ENCODE peak calls at places on chromosomes 2 and 18, in eight cellular contexts. E is H1, O is colonic mucosa, D is choroid plexus epithelial cell, A is cardiac fibroblast, I is MCF 10A, V is GM13976, Q is brain microvascular endothelial cell. J is an unnamed sample.

GRCh38 chr18:4004176-4004829 is 450.8 kb downstream of the DLGAP1 start:
- DNase-seq in E (no peak), O (no peak), D (no peak), A (peak), I (peak), V (no peak), Q (peak), J (no peak)

GRCh38 chr18:35174093-35174731 is 66.6 kb upstream of the ZNF397 start:
- DNase-seq in E (no peak), O (no peak), D (no peak), A (no peak), I (no peak), V (no peak), Q (no peak), J (no peak)

GRCh38 chr2:118852605-118853128 is 5.2 kb upstream of the EN1 start:
- DNase-seq in E (no peak), O (no peak), D (no peak), A (no peak), I (no peak), V (peak), Q (no peak), J (no peak)

GRCh38 chr2:158487419-158487818 is 30.7 kb downstream of the PKP4 start:
- DNase-seq in E (no peak), O (no peak), D (peak), A (peak), I (peak), V (no peak), Q (peak), J (no peak)

GRCh38 chr2:23386422-23387220 is 1.6 kb downstream of the KLHL29 start:
- DNase-seq in E (no peak), O (peak), D (peak), A (peak), I (no peak), V (peak), Q (no peak), J (no peak)

GRCh38 chr18:3321133-3321812 is 59.3 kb downstream of the MYL12B start:
- DNase-seq in E (no peak), O (no peak), D (peak), A (peak), I (peak), V (no peak), Q (peak), J (no peak)

GRCh38 chr2:143357956-143358355 is 228.7 kb downstream of the ARHGAP15 start:
- DNase-seq in E (no peak), O (no peak), D (no peak), A (no peak), I (peak), V (no peak), Q (no peak), J (no peak)

GRCh38 chr2:84708442-84708841 is 172.4 kb downstream of the TRABD2A start:
- DNase-seq in E (no peak), O (no peak), D (no peak), A (no peak), I (no peak), V (no peak), Q (no peak), J (no peak)

GRCh38 chr2:23107341-23107941 is 277.5 kb upstream of the KLHL29 start:
- DNase-seq in E (no peak), O (no peak), D (no peak), A (no peak), I (no peak), V (no peak), Q (no peak), J (no peak)

GRCh38 chr18:79538635-79539034 is 141.0 kb upstream of the CTDP1 start:
- DNase-seq in E (no peak), O (no peak), D (no peak), A (no peak), I (no peak), V (no peak), Q (no peak), J (no peak)

GRCh38 chr2:212005077-212005671 is 533.4 kb downstream of the ERBB4 start:
- DNase-seq in E (peak), O (peak), D (peak), A (peak), I (peak), V (peak), Q (peak), J (no peak)

GRCh38 chr18:56709463-56709862 is 58.3 kb downstream of the WDR7 start:
- DNase-seq in E (peak), O (no peak), D (peak), A (peak), I (peak), V (peak), Q (peak), J (no peak)

GRCh38 chr2:98390571-98391476 is 44.6 kb downstream of the CNGA3 start:
- DNase-seq in E (no peak), O (no peak), D (no peak), A (no peak), I (no peak), V (peak), Q (no peak), J (no peak)

GRCh38 chr2:181305151-181306123 is 151.7 kb upstream of the ITGA4 start:
- DNase-seq in E (no peak), O (peak), D (peak), A (peak), I (no peak), V (no peak), Q (peak), J (no peak)

GRCh38 chr18:43271593-43272432 is 5.5 kb downstream of the SYT4 start:
- DNase-seq in E (no peak), O (peak), D (peak), A (peak), I (peak), V (peak), Q (peak), J (peak)

GRCh38 chr2:230861564-230862255 is 3.0 kb upstream of the ITM2C start:
- DNase-seq in E (no peak), O (no peak), D (no peak), A (no peak), I (no peak), V (no peak), Q (no peak), J (no peak)

GRCh38 chr2:231483398-231484329 is 19.4 kb upstream of the NCL start:
- DNase-seq in E (no peak), O (no peak), D (peak), A (peak), I (no peak), V (peak), Q (no peak), J (no peak)

GRCh38 chr2:2173633-2174032 is 157.4 kb downstream of the MYT1L start:
- DNase-seq in E (no peak), O (no peak), D (no peak), A (no peak), I (no peak), V (no peak), Q (no peak), J (no peak)

GRCh38 chr2:5673861-5674240 is 18.3 kb upstream of the SOX11 start:
- DNase-seq in E (no peak), O (no peak), D (peak), A (no peak), I (no peak), V (no peak), Q (peak), J (no peak)

GRCh38 chr18:55053976-55054375 is 94.7 kb upstream of the CCDC68 start:
- DNase-seq in E (no peak), O (no peak), D (no peak), A (no peak), I (no peak), V (no peak), Q (no peak), J (no peak)

GRCh38 chr2:141526760-141527159 is 604.1 kb downstream of the LRP1B start:
- DNase-seq in E (no peak), O (no peak), D (no peak), A (no peak), I (no peak), V (no peak), Q (no peak), J (no peak)

GRCh38 chr18:65363911-65364632 is 386.7 kb upstream of the CDH7 start:
- DNase-seq in E (no peak), O (no peak), D (no peak), A (no peak), I (no peak), V (no peak), Q (no peak), J (no peak)

GRCh38 chr2:63654959-63655358 is 66.2 kb downstream of the MDH1 start:
- DNase-seq in E (no peak), O (no peak), D (peak), A (peak), I (peak), V (peak), Q (no peak), J (no peak)

GRCh38 chr2:12045864-12046291 is 299.4 kb downstream of the LPIN1 start:
- DNase-seq in E (no peak), O (no peak), D (no peak), A (no peak), I (peak), V (peak), Q (no peak), J (no peak)

GRCh38 chr2:95277246-95277906 is 3.1 kb downstream of the PROM2 start:
- DNase-seq in E (no peak), O (peak), D (no peak), A (no peak), I (peak), V (no peak), Q (no peak), J (peak)

GRCh38 chr2:209808521-209808920 is 36.9 kb downstream of the UNC80 start:
- DNase-seq in E (no peak), O (no peak), D (no peak), A (no peak), I (no peak), V (no peak), Q (no peak), J (no peak)

GRCh38 chr2:172429351-172429968 is 2.1 kb downstream of the ITGA6 start:
- DNase-seq in E (no peak), O (no peak), D (peak), A (no peak), I (peak), V (no peak), Q (no peak), J (no peak)

GRCh38 chr18:49494660-49495059 is 7.6 kb upstream of the C18orf32 start:
- DNase-seq in E (no peak), O (no peak), D (no peak), A (peak), I (no peak), V (no peak), Q (no peak), J (no peak)

GRCh38 chr18:62236252-62236651 is 49.2 kb downstream of the RELCH start:
- DNase-seq in E (no peak), O (no peak), D (no peak), A (no peak), I (no peak), V (no peak), Q (no peak), J (no peak)

GRCh38 chr2:223860809-223861738 is 23.7 kb upstream of the AP1S3 start:
- DNase-seq in E (no peak), O (peak), D (peak), A (peak), I (peak), V (no peak), Q (peak), J (no peak)

GRCh38 chr2:52072949-52073348 is 1041.0 kb upstream of the NRXN1 start:
- DNase-seq in E (no peak), O (no peak), D (no peak), A (no peak), I (no peak), V (no peak), Q (no peak), J (no peak)

GRCh38 chr2:191738003-191738402 is 60.1 kb downstream of the NABP1 start:
- DNase-seq in E (no peak), O (no peak), D (no peak), A (no peak), I (no peak), V (no peak), Q (no peak), J (no peak)

GRCh38 chr2:127064642-127065250 is 42.2 kb downstream of the BIN1 start:
- DNase-seq in E (peak), O (peak), D (peak), A (peak), I (peak), V (peak), Q (peak), J (no peak)

GRCh38 chr2:66057844-66058243 is 377.1 kb upstream of the MEIS1 start:
- DNase-seq in E (no peak), O (no peak), D (no peak), A (no peak), I (no peak), V (no peak), Q (no peak), J (no peak)

GRCh38 chr2:54999182-54999581 is 51.1 kb downstream of the RTN4 start:
- DNase-seq in E (no peak), O (no peak), D (peak), A (peak), I (peak), V (no peak), Q (peak), J (no peak)

GRCh38 chr2:127568128-127568527 is 32.6 kb downstream of the MYO7B start:
- DNase-seq in E (no peak), O (no peak), D (no peak), A (no peak), I (no peak), V (no peak), Q (no peak), J (no peak)

GRCh38 chr2:21025690-21026478 is 18.0 kb downstream of the APOB start:
- DNase-seq in E (no peak), O (no peak), D (no peak), A (no peak), I (no peak), V (no peak), Q (no peak), J (no peak)

GRCh38 chr2:2254206-2254605 is 76.9 kb downstream of the MYT1L start:
- DNase-seq in E (no peak), O (no peak), D (no peak), A (no peak), I (no peak), V (no peak), Q (no peak), J (no peak)

GRCh38 chr2:205811387-205811786 is 129.1 kb downstream of the NRP2 start:
- DNase-seq in E (no peak), O (no peak), D (peak), A (peak), I (no peak), V (no peak), Q (no peak), J (no peak)

GRCh38 chr2:4219121-4219520 is 515.7 kb downstream of the DCDC2C start:
- DNase-seq in E (no peak), O (no peak), D (no peak), A (no peak), I (no peak), V (no peak), Q (no peak), J (no peak)

GRCh38 chr2:4217737-4218136 is 514.4 kb downstream of the DCDC2C start:
- DNase-seq in E (no peak), O (no peak), D (no peak), A (no peak), I (no peak), V (no peak), Q (no peak), J (no peak)

GRCh38 chr2:4219571-4219970 is 516.2 kb downstream of the DCDC2C start:
- DNase-seq in E (no peak), O (no peak), D (no peak), A (no peak), I (no peak), V (no peak), Q (no peak), J (no peak)

GRCh38 chr2:4221434-4221833 is 518.1 kb downstream of the DCDC2C start:
- DNase-seq in E (no peak), O (no peak), D (no peak), A (no peak), I (no peak), V (no peak), Q (no peak), J (no peak)

DNA sequence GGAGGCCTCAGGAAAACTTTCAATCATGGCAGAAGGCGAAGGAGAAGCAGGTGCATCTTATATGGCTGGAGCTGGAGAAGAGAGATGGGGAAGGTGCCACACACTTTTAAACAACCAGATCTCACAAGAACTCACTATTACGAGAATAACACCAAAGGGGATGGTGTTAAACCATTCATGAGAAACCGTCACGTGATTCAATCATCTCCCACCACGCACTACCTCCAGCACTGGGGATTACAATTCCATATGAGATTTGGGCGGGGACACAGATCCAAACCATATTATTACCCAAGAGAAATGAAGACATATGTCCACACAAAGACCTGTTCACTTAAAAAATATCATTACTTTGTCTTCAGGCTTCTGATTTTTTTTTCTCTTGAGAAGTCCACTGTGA is 518.5 kb downstream of the DCDC2C start:
- DNase-seq in E (no peak), O (no peak), D (no peak), A (no peak), I (no peak), V (no peak), Q (no peak), J (no peak)
- TF ChIP-seq CTCF in E (no peak), O (no peak), D (no peak), A (no peak), I (no peak), V (no peak), Q (no peak), J (no peak)

DNA sequence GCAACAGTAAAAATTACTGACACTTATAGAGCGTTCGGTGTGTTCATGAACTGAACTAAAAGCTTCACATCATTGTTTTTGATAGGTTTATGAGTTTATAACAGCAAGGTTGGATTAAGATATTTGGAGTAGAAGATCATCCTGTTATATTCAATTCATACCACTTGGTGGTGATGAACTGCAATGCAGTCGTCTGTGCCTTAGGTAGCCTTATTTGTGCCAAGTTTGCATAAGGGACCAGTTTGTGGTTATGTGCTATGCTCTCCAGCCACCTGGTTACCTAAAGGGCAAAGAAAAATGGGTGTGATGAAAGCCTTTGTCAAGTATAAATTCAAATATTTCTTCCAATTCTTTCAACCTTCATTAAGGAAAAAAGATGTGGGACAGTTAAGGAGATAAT is 150.9 kb upstream of the KCNH7 start:
- DNase-seq in E (no peak), O (no peak), D (no peak), A (no peak), I (peak), V (no peak), Q (no peak), J (peak)
- TF ChIP-seq CTCF in E (no peak), O (no peak), D (no peak), A (no peak), I (no peak), V (no peak), Q (peak), J (peak)

GRCh38 chr18:6414723-6415362 is at the start of gene L3MBTL4:
- DNase-seq in E (no peak), O (peak), D (no peak), A (no peak), I (no peak), V (peak), Q (no peak), J (no peak)

GRCh38 chr18:6413554-6414117 is 1.1 kb downstream of the L3MBTL4 start:
- DNase-seq in E (no peak), O (no peak), D (no peak), A (no peak), I (no peak), V (no peak), Q (no peak), J (no peak)

GRCh38 chr18:6411367-6411766 is 3.3 kb downstream of the L3MBTL4 start:
- DNase-seq in E (no peak), O (no peak), D (no peak), A (no peak), I (no peak), V (no peak), Q (no peak), J (no peak)

GRCh38 chr18:6412933-6413472 is 1.7 kb downstream of the L3MBTL4 start:
- DNase-seq in E (no peak), O (no peak), D (no peak), A (no peak), I (no peak), V (no peak), Q (no peak), J (no peak)

DNA sequence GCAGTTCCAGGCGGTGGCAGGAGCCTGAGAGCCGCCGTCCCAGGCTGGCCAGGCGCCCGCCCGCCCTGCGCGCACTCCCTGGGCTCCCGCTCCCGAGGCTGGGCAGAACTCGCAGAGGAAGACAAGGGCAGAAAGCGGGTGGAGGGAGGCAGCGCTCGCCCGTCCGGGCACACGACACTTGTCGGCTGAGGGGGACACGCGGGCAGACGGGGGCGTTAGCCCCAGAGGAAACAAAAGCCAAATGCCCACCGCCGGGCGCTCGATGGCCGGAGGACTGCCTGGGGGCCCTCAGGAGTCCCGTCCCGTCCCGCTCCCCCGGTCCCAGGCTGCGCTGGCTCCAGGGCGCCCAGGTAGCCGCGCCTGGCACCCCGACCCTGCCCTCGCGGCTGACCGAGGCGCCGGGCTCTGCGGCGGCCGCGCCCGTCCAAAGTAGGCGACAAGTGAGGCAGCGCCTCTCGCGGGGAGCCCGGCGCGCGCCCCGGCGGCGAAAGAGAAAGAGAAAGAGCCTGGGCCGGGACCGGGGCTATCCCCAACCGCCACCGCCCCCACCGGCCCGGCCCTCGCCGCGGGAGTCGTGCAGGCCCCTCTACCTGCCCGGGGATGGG is 491 bp downstream of the L3MBTL4 start:
- DNase-seq in E (no peak), O (peak), D (peak), A (peak), I (no peak), V (peak), Q (no peak), J (no peak)
- TF ChIP-seq CTCF in E (no peak), O (no peak), D (no peak), A (no peak), I (no peak), V (peak), Q (no peak), J (no peak)

GRCh38 chr18:47931707-47932103 is 1.2 kb upstream of the SMAD2 start:
- DNase-seq in E (no peak), O (peak), D (peak), A (peak), I (peak), V (no peak), Q (no peak), J (no peak)
- TF ChIP-seq CTCF in E (peak), O (no peak), D (peak), A (no peak), I (no peak), V (no peak), Q (peak), J (no peak)

DNA sequence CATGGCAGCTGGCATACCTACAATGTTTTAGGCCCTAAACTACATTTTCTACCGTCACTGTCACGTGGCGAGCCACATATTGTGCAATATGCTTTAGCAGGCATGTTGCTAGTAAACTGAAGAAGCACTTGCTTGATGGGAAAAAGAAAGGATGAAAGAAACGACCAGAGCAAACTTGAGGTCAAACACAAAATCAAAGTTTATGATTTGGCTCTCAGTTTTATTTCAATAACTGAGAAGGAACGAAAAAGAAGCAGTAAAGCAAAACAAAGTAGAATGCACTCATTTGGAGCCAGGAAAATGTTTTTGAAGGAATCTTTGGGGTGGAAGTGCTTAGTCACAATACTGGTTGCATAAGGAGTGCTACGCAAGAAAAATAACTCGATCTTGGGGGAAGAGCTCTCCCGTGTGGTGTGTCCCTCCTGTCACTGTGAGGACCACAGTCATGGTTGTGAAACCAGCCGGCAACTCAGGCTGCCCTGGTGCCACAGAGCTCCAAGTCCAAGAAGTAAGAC is 349.8 kb downstream of the RBM43 start:
- DNase-seq in E (no peak), O (peak), D (peak), A (peak), I (peak), V (no peak), Q (peak), J (no peak)
- TF ChIP-seq CTCF in E (no peak), O (no peak), D (peak), A (no peak), I (peak), V (no peak), Q (peak), J (no peak)

GRCh38 chr2:237310515-237311114 is 103.3 kb downstream of the COL6A3 start:
- DNase-seq in E (no peak), O (no peak), D (peak), A (no peak), I (peak), V (no peak), Q (peak), J (no peak)
- TF ChIP-seq CTCF in E (no peak), O (no peak), D (no peak), A (no peak), I (no peak), V (no peak), Q (peak), J (no peak)

GRCh38 chr2:180017764-180018163 is 10.7 kb upstream of the CWC22 start:
- DNase-seq in E (no peak), O (no peak), D (peak), A (peak), I (peak), V (no peak), Q (peak), J (no peak)
- TF ChIP-seq CTCF in E (no peak), O (no peak), D (no peak), A (no peak), I (no peak), V (no peak), Q (no peak), J (no peak)